ENCODE peak calls at places on chromosomes 11 and 22, in seven cellular contexts. H is neuronal stem cell, B is keratinocyte, W is fibroblast of lung, F is IMR-90, Z is HCT116, S is neural progenitor cell. G is an unnamed sample.

GRCh38 chr11:87266751-87267150 is 229.0 kb downstream of the TMEM135 start:
- DNase-seq in H (no peak), B (peak), W (no peak), F (no peak), Z (no peak), S (no peak), G (no peak)

GRCh38 chr11:2929880-2930704 is 872 bp upstream of the PHLDA2 start:
- DNase-seq in H (peak), B (no peak), W (peak), F (peak), Z (peak), S (peak), G (peak)

GRCh38 chr11:131295986-131296385 is 74.4 kb upstream of the NTM start:
- DNase-seq in H (no peak), B (no peak), W (no peak), F (no peak), Z (no peak), S (no peak), G (no peak)

GRCh38 chr11:70569173-70569890 is 171.0 kb downstream of the CTTN start:
- DNase-seq in H (no peak), B (no peak), W (no peak), F (no peak), Z (no peak), S (no peak), G (peak)

GRCh38 chr22:22721681-22722309 is 77.4 kb downstream of the GGTLC2 start:
- DNase-seq in H (no peak), B (no peak), W (peak), F (peak), Z (no peak), S (no peak), G (no peak)

GRCh38 chr11:20161230-20161918 is 1.1 kb upstream of the DBX1 start:
- DNase-seq in H (no peak), B (no peak), W (no peak), F (no peak), Z (no peak), S (peak), G (peak)

GRCh38 chr22:31857247-31857646 is 87.1 kb upstream of the YWHAH start:
- DNase-seq in H (peak), B (no peak), W (no peak), F (no peak), Z (no peak), S (peak), G (no peak)

GRCh38 chr22:43144949-43145348 is 1.8 kb upstream of the MCAT start:
- DNase-seq in H (no peak), B (no peak), W (no peak), F (no peak), Z (no peak), S (no peak), G (peak)

GRCh38 chr11:44575288-44575672 is 9.8 kb downstream of the CD82 start:
- DNase-seq in H (no peak), B (no peak), W (no peak), F (peak), Z (no peak), S (no peak), G (peak)

GRCh38 chr11:3995949-3996554 is 98.5 kb upstream of the RRM1 start:
- DNase-seq in H (no peak), B (no peak), W (no peak), F (peak), Z (no peak), S (no peak), G (peak)

GRCh38 chr22:22748297-22748743 is 103.9 kb downstream of the GGTLC2 start:
- DNase-seq in H (peak), B (no peak), W (peak), F (peak), Z (no peak), S (peak), G (peak)

GRCh38 chr11:111476366-111476765 is 35.8 kb downstream of the BTG4 start:
- DNase-seq in H (no peak), B (no peak), W (no peak), F (peak), Z (no peak), S (no peak), G (no peak)

GRCh38 chr11:111663820-111664219 is 61.6 kb downstream of the SIK2 start:
- DNase-seq in H (no peak), B (no peak), W (no peak), F (no peak), Z (no peak), S (no peak), G (no peak)

GRCh38 chr11:28736256-28736655 is 628.1 kb downstream of the METTL15 start:
- DNase-seq in H (no peak), B (no peak), W (no peak), F (peak), Z (no peak), S (no peak), G (no peak)

GRCh38 chr11:128061321-128061871 is 526.0 kb downstream of the ETS1 start:
- DNase-seq in H (no peak), B (no peak), W (peak), F (peak), Z (no peak), S (no peak), G (peak)

GRCh38 chr11:114280696-114281095 is 15.5 kb upstream of the NNMT start:
- DNase-seq in H (peak), B (no peak), W (peak), F (peak), Z (peak), S (peak), G (peak)

GRCh38 chr11:33045551-33046255 is 6.3 kb downstream of the TCP11L1 start:
- DNase-seq in H (no peak), B (peak), W (no peak), F (no peak), Z (no peak), S (no peak), G (no peak)

GRCh38 chr22:48695731-48696305 is 1131.9 kb downstream of the BRD1 start:
- DNase-seq in H (no peak), B (no peak), W (no peak), F (no peak), Z (no peak), S (no peak), G (no peak)

GRCh38 chr11:70913715-70914231 is 338.6 kb downstream of the SHANK2 start:
- DNase-seq in H (peak), B (no peak), W (no peak), F (no peak), Z (no peak), S (peak), G (no peak)

GRCh38 chr22:46062971-46063631 is 86.1 kb upstream of the WNT7B start:
- DNase-seq in H (no peak), B (no peak), W (no peak), F (no peak), Z (no peak), S (no peak), G (peak)

GRCh38 chr11:60966867-60967266 is 4.6 kb upstream of the CD6 start:
- DNase-seq in H (no peak), B (no peak), W (no peak), F (no peak), Z (no peak), S (no peak), G (no peak)

GRCh38 chr11:76978818-76979217 is 55.4 kb upstream of the B3GNT6 start:
- DNase-seq in H (no peak), B (no peak), W (no peak), F (no peak), Z (no peak), S (no peak), G (no peak)

GRCh38 chr11:94706211-94706610 is 61.9 kb upstream of the AMOTL1 start:
- DNase-seq in H (no peak), B (peak), W (no peak), F (peak), Z (no peak), S (no peak), G (no peak)

GRCh38 chr22:36839356-36840073 is 21.3 kb upstream of the NCF4 start:
- DNase-seq in H (no peak), B (no peak), W (no peak), F (peak), Z (no peak), S (no peak), G (no peak)

GRCh38 chr22:23696326-23696851 is 5.6 kb downstream of the RGL4 start:
- DNase-seq in H (no peak), B (no peak), W (no peak), F (peak), Z (no peak), S (no peak), G (peak)

GRCh38 chr22:31896472-31896871 is 47.9 kb upstream of the YWHAH start:
- DNase-seq in H (no peak), B (no peak), W (no peak), F (no peak), Z (no peak), S (no peak), G (no peak)

GRCh38 chr11:88420165-88420781 is 82.7 kb upstream of the CTSC start:
- DNase-seq in H (no peak), B (peak), W (peak), F (peak), Z (no peak), S (no peak), G (peak)

GRCh38 chr11:8767466-8768142 is 85.0 kb downstream of the RPL27A start:
- DNase-seq in H (no peak), B (no peak), W (no peak), F (no peak), Z (no peak), S (no peak), G (no peak)

GRCh38 chr22:22710719-22711531 is 66.5 kb downstream of the GGTLC2 start:
- DNase-seq in H (peak), B (no peak), W (no peak), F (peak), Z (no peak), S (peak), G (no peak)

GRCh38 chr22:29030618-29031235 is 30.9 kb downstream of the C22orf31 start:
- DNase-seq in H (peak), B (no peak), W (peak), F (peak), Z (peak), S (peak), G (peak)

GRCh38 chr11:12071574-12071973 is 38.8 kb upstream of the MICAL2 start:
- DNase-seq in H (no peak), B (no peak), W (no peak), F (no peak), Z (no peak), S (no peak), G (no peak)

GRCh38 chr22:46081036-46081830 is 69.1 kb upstream of the PPARA start:
- DNase-seq in H (no peak), B (no peak), W (no peak), F (no peak), Z (no peak), S (no peak), G (peak)

GRCh38 chr11:2142762-2143202 is 3.6 kb upstream of the IGF2 start:
- DNase-seq in H (no peak), B (peak), W (no peak), F (peak), Z (no peak), S (no peak), G (peak)

GRCh38 chr22:36613958-36614357 is 85.0 kb upstream of the EIF3D start:
- DNase-seq in H (no peak), B (no peak), W (no peak), F (peak), Z (no peak), S (peak), G (no peak)

GRCh38 chr22:36374603-36375024 is 13.2 kb downstream of the MYH9 start:
- DNase-seq in H (no peak), B (no peak), W (no peak), F (peak), Z (peak), S (no peak), G (peak)

GRCh38 chr22:37823134-37823985 is at the start of gene GALR3:
- DNase-seq in H (no peak), B (no peak), W (no peak), F (no peak), Z (no peak), S (no peak), G (peak)

GRCh38 chr22:49076300-49077035 is 751.2 kb downstream of the BRD1 start:
- DNase-seq in H (peak), B (no peak), W (no peak), F (no peak), Z (no peak), S (peak), G (no peak)

GRCh38 chr22:42645938-42646568 is 3.1 kb downstream of the CYB5R3 start:
- DNase-seq in H (no peak), B (no peak), W (no peak), F (no peak), Z (no peak), S (no peak), G (peak)

GRCh38 chr11:64744544-64745218 is 739 bp upstream of the RASGRP2 start:
- DNase-seq in H (no peak), B (no peak), W (no peak), F (no peak), Z (no peak), S (peak), G (peak)
- H2AFZ ChIP-seq in H (peak), B (no peak), W (no peak), F (peak), Z (no peak), S (peak), G (no peak)

DNA sequence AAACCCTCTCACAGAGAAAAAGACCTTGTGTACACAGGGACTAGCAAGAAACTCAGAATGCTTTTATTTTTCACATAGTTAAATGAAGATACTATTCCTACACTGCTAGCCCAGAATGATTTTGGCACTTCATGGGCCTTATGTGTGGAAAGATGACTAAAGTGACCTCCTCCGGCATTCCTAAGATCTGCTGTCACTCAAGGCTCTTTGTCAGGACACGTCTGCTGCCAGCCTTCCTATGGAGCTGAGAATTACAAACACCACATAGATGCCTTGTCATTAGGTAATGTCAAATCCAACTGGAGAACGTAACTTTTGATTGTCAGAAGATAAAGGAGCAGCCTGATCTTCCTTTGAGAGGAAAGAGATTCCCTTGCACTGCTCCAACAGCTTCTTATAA is 249.1 kb downstream of the FAT3 start:
- DNase-seq in H (no peak), B (peak), W (no peak), F (peak), Z (no peak), S (no peak), G (no peak)
- H3K27ac ChIP-seq in H (no peak), B (no peak), W (no peak), F (no peak), Z (no peak), S (no peak), G (no peak)

DNA sequence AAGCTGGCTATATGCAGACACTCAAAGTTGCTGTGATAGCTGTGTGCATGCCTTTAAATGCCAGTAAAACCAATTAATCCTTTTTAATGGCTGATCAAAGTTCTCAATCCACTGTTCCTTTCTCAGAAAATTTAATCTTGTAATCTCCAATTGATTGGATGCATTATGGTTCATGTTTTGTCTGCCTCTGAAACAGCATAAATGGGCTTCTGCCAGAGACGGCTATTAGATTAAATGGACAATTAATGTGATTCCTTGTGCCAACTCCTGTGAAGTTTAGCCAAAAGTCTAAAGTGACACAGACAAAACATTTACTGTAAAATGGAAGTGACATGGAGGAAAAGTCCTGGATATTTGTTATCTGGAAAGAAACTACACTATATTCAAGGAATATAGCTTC is 952.5 kb upstream of the FAT3 start:
- DNase-seq in H (no peak), B (no peak), W (no peak), F (no peak), Z (no peak), S (no peak), G (no peak)
- H3K4me2 ChIP-seq in H (no peak), B (no peak), W (no peak), F (no peak), Z (no peak), S (no peak), G (no peak)

GRCh38 chr11:14230407-14230806 is 128.6 kb downstream of the RRAS2 start:
- DNase-seq in H (no peak), B (no peak), W (no peak), F (no peak), Z (no peak), S (no peak), G (no peak)
- H2AFZ ChIP-seq in H (no peak), B (no peak), W (no peak), F (no peak), Z (no peak), S (no peak), G (no peak)

DNA sequence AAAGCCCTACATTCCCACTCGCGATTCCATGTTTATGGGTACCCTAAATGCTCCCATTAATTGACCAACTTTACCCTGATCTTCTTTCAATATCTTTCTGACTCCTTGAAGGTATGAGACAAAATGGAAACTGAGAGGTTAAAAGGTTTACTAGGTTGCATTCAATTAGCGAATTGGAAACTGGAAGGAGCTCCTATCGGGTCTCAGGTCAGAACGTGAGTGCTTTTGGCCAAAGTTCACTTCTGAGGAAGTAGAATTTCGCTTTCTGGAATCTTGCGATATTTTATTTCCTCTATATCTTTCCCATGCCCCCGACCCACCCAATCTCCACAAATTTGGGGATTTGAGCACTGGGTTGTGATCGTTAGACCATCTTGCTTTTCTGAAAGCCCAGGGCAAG is 2.6 kb downstream of the EHF start:
- DNase-seq in H (no peak), B (no peak), W (no peak), F (no peak), Z (no peak), S (no peak), G (no peak)
- H3K27ac ChIP-seq in H (no peak), B (peak), W (no peak), F (no peak), Z (peak), S (no peak), G (no peak)

GRCh38 chr22:39665661-39666431 is 95.3 kb downstream of the CACNA1I start:
- DNase-seq in H (no peak), B (no peak), W (no peak), F (no peak), Z (no peak), S (no peak), G (no peak)
- H3K4me2 ChIP-seq in H (no peak), B (no peak), W (no peak), F (no peak), Z (no peak), S (no peak), G (no peak)

DNA sequence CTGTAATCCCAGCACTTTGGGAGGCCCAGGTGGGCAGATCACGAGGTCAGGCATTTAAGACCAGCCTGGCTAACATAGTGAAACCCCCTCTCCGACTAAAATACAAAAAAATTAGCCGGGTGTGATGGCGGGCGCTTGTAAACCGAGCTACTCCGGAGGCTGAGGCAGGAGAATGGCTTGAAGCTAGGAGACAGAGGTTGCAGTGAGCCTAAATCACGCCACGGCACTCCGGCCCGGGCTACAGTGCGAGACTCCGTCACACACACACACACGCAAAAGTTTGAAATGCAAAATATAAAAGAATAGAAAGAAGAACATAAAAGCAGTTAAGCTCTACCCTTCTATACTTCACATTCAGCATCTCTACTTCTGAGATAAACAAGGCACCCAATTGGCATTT is 1165.9 kb upstream of the CNTN5 start:
- DNase-seq in H (no peak), B (no peak), W (no peak), F (no peak), Z (no peak), S (no peak), G (no peak)
- H2AFZ ChIP-seq in H (no peak), B (no peak), W (no peak), F (no peak), Z (no peak), S (no peak), G (no peak)

GRCh38 chr11:93220078-93220477 is 22.3 kb upstream of the SLC36A4 start:
- DNase-seq in H (no peak), B (no peak), W (no peak), F (no peak), Z (no peak), S (no peak), G (no peak)
- H3K27ac ChIP-seq in H (no peak), B (no peak), W (no peak), F (no peak), Z (no peak), S (no peak), G (no peak)